ENCODE peak calls at places on chromosomes 16 and 17, in four cellular contexts. O, E, U and X are unnamed samples.
A peak's percentile ranks its signal among the peaks of the same experiment; 100 is the strongest.

GRCh38 chr17:60506312-60506711 is 19.7 kb downstream of the APPBP2 start:
- DNase-seq in U (no peak), O (no peak), E (no peak), X (no peak)

GRCh38 chr16:53549970-53550406 is 47.0 kb upstream of the AKTIP start:
- DNase-seq in O (peak; percentile 47), E (peak; percentile 48), U (peak; percentile 27), X (peak; percentile 85)

GRCh38 chr17:3812771-3813170 is 11.8 kb upstream of the ITGAE start:
- DNase-seq in E (no peak), O (no peak), U (no peak), X (no peak)

GRCh38 chr17:18143044-18143936 is 34.7 kb downstream of the MYO15A start:
- DNase-seq in U (no peak), E (peak; percentile 55), O (peak; percentile 63), X (no peak)

GRCh38 chr17:79624658-79625478 is 14.0 kb upstream of the RBFOX3 start:
- DNase-seq in O (peak; percentile 6), U (no peak), E (no peak), X (peak; percentile 30)

GRCh38 chr17:49516190-49516589 is 21.1 kb downstream of the NGFR start:
- DNase-seq in U (no peak), E (no peak), O (peak; percentile 5), X (peak; percentile 30)

GRCh38 chr16:73277066-73277465 is 229.1 kb upstream of the ZFHX3 start:
- DNase-seq in O (no peak), U (no peak), E (no peak), X (no peak)

GRCh38 chr17:66466933-66467367 is 164.5 kb downstream of the PRKCA start:
- DNase-seq in E (peak; percentile 40), U (no peak), O (no peak), X (no peak)

GRCh38 chr17:75319818-75320691 is 30.8 kb upstream of the SLC25A19 start:
- DNase-seq in U (no peak), O (no peak), E (no peak), X (no peak)

GRCh38 chr17:7745748-7746470 is 28.4 kb downstream of the DNAH2 start:
- DNase-seq in E (no peak), O (no peak), U (no peak), X (no peak)

GRCh38 chr17:68198931-68199836 is 48.7 kb upstream of the AMZ2 start:
- DNase-seq in U (no peak), E (no peak), O (peak; percentile 58), X (peak; percentile 72)

GRCh38 chr17:47652570-47652969 is 2.9 kb downstream of the KPNB1 start:
- DNase-seq in E (no peak), O (no peak), U (no peak), X (no peak)

GRCh38 chr17:57464191-57464864 is 208.0 kb downstream of the MSI2 start:
- DNase-seq in E (no peak), O (no peak), U (no peak), X (no peak)

GRCh38 chr16:685967-686366 is 1.8 kb upstream of the JMJD8 start:
- DNase-seq in U (no peak), E (no peak), O (peak; percentile 70), X (peak; percentile 84)

GRCh38 chr17:75102385-75102821 is 7.4 kb upstream of the ARMC7 start:
- DNase-seq in O (no peak), U (no peak), E (no peak), X (no peak)

GRCh38 chr16:16071631-16072244 is 122.3 kb downstream of the ABCC1 start:
- DNase-seq in E (no peak), O (no peak), U (no peak), X (no peak)

GRCh38 chr17:60079401-60079861 is 710 bp upstream of the HEATR6 start:
- DNase-seq in E (no peak), O (no peak), U (no peak), X (peak; percentile 23)

GRCh38 chr17:4209611-4210010 is 54.2 kb downstream of the ANKFY1 start:
- DNase-seq in O (no peak), E (no peak), U (no peak), X (no peak)

GRCh38 chr16:19898924-19899604 is 14.4 kb upstream of the GPRC5B start:
- DNase-seq in E (peak; percentile 59), U (no peak), O (peak; percentile 75), X (peak; percentile 64)

GRCh38 chr16:58960484-58960883 is 226.4 kb upstream of the GOT2 start:
- DNase-seq in E (no peak), O (peak; percentile 46), U (no peak), X (no peak)

GRCh38 chr16:58960034-58960433 is 225.9 kb upstream of the GOT2 start:
- DNase-seq in E (no peak), U (no peak), O (no peak), X (no peak)

GRCh38 chr16:58963479-58963878 is 229.4 kb upstream of the GOT2 start:
- DNase-seq in O (no peak), U (no peak), E (no peak), X (no peak)
- TF ChIP-seq TEAD4 in O (no peak), U (no peak), E (no peak), X (no peak)

GRCh38 chr17:12362853-12363252 is 302.8 kb upstream of the MYOCD start:
- DNase-seq in U (no peak), E (no peak), O (no peak), X (no peak)
- TF ChIP-seq TEAD4 in U (no peak), E (no peak), O (no peak), X (no peak)

GRCh38 chr16:67148221-67148620 is 2.6 kb downstream of the B3GNT9 start:
- DNase-seq in O (no peak), U (no peak), E (no peak), X (no peak)

GRCh38 chr16:67150058-67150832 is 553 bp downstream of the B3GNT9 start:
- DNase-seq in O (peak; percentile 86), U (no peak), E (peak; percentile 81), X (peak; percentile 97)

GRCh38 chr16:67150833-67151396 is at the start of gene B3GNT9:
- DNase-seq in O (peak; percentile 77), U (no peak), E (peak; percentile 45), X (peak; percentile 92)

GRCh38 chr16:67148656-67149275 is 2.0 kb downstream of the B3GNT9 start:
- DNase-seq in E (no peak), O (no peak), U (no peak), X (no peak)

DNA sequence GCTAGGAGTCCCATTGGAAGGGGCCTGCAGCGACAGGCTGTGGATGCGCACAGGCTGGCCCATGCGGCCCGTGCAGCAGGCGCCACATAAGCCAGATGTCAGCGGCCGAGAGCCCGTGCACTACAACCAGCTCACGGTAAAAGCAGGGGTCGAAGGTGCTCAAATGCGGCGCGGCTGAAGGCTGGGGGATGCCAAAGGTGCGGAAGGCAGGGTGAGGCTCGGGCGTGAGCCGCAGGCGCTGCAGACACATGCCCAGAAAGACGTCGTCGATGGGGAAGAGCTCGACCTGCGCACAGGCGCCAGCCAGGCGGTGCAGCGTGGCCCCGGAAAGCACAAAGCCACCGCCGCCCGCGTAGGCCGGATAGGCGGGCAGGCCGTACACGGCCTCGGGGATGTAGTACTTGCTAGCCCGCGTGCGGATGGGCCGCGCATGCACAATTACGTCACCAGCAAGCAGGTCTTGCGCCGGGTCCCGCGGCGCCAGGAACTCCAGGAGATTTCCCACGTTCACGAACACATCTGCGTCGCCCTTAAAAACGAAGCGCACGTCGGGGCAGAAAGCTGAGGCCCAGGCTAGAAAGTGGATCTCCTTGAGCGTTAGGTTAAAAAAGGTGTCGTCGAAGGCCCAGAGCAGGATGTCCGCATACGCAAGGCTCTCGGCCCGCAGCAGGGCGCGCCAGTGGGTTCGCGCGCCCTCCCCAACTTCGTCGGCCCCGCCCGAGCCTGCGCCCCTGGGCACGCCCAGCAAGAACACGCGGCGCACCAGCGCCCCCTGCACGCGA is 1.3 kb downstream of the B3GNT9 start:
- DNase-seq in E (no peak), O (no peak), U (no peak), X (no peak)
- TF ChIP-seq TEAD4 in E (no peak), O (no peak), U (no peak), X (no peak)

GRCh38 chr17:63704259-63704576 is 4.3 kb upstream of the LIMD2 start:
- DNase-seq in E (no peak), U (no peak), O (no peak), X (no peak)

GRCh38 chr17:63707151-63707550 is 7.2 kb upstream of the LIMD2 start:
- DNase-seq in U (no peak), O (no peak), E (no peak), X (no peak)

GRCh38 chr17:63705657-63706056 is 5.7 kb upstream of the LIMD2 start:
- DNase-seq in E (no peak), O (no peak), U (no peak), X (no peak)

GRCh38 chr17:63704836-63705235 is 4.9 kb upstream of the LIMD2 start:
- DNase-seq in U (no peak), E (no peak), O (no peak), X (no peak)

GRCh38 chr17:63706346-63707102 is 6.6 kb upstream of the LIMD2 start:
- DNase-seq in O (no peak), E (no peak), U (no peak), X (no peak)
- TF ChIP-seq TEAD4 in O (no peak), E (no peak), U (no peak), X (no peak)

GRCh38 chr16:10954903-10955302 is 10.5 kb downstream of the CLEC16A start:
- DNase-seq in U (no peak), O (no peak), E (no peak), X (no peak)

GRCh38 chr16:10961231-10961630 is 16.9 kb downstream of the CLEC16A start:
- DNase-seq in U (no peak), E (no peak), O (no peak), X (no peak)

GRCh38 chr16:10959161-10959560 is 14.8 kb downstream of the CLEC16A start:
- DNase-seq in U (no peak), O (no peak), E (no peak), X (no peak)

GRCh38 chr16:10957771-10958486 is 13.6 kb downstream of the CLEC16A start:
- DNase-seq in U (no peak), O (no peak), E (no peak), X (no peak)
- TF ChIP-seq TEAD4 in U (no peak), O (no peak), E (no peak), X (peak; percentile 43)

GRCh38 chr16:68229431-68230175 is 6.3 kb downstream of the ESRP2 start:
- DNase-seq in U (no peak), O (peak; percentile 61), E (peak; percentile 65), X (peak; percentile 69)
- TF ChIP-seq TEAD4 in U (no peak), O (no peak), E (no peak), X (no peak)